ENCODE peak calls at places on chromosomes 3 and 15, in seven cellular contexts. F is breast epithelium; W is nephron progenitor cell; A is stomach; M is stimulated activated CD4-positive, alpha-beta T cell treated with anti-CD3 and anti-CD28 coated beads, TNF-alpha, amount 100 ng/mL, for 4 hours; S is COR-L47; P is lung. B is an unnamed sample.

GRCh38 chr3:149273096-149273751 is 51.6 kb upstream of the CP start:
- DNase-seq in P (peak; percentile 42), M (no peak), S (peak; percentile 90), W (peak; percentile 36), A (peak; percentile 40), F (no peak), B (peak; percentile 18)

GRCh38 chr15:40843183-40843884 is 514 bp upstream of the SPINT1 start:
- DNase-seq in A (no peak), W (peak; percentile 23), F (no peak), P (no peak), S (no peak), M (no peak), B (no peak)

GRCh38 chr3:101195951-101196713 is 124.2 kb downstream of the IMPG2 start:
- DNase-seq in F (no peak), P (no peak), S (peak; percentile 48), A (no peak), M (no peak), W (no peak), B (peak; percentile 45)

GRCh38 chr3:66298591-66298990 is 77.8 kb downstream of the SLC25A26 start:
- DNase-seq in F (no peak), P (no peak), A (no peak), W (no peak), M (no peak), S (no peak), B (no peak)

GRCh38 chr3:132900479-132900878 is 137.7 kb upstream of the TMEM108 start:
- DNase-seq in A (no peak), S (no peak), M (no peak), P (no peak), W (no peak), F (no peak), B (no peak)

GRCh38 chr3:140436421-140436820 is 241.4 kb upstream of the TRIM42 start:
- DNase-seq in A (no peak), P (no peak), S (no peak), W (no peak), M (no peak), F (no peak), B (no peak)

GRCh38 chr15:93438310-93438709 is 349.3 kb upstream of the RGMA start:
- DNase-seq in M (no peak), P (no peak), S (no peak), F (no peak), W (no peak), A (no peak), B (no peak)

GRCh38 chr15:88243895-88244787 is 12.4 kb downstream of the NTRK3 start:
- DNase-seq in W (peak; percentile 42), M (no peak), A (no peak), P (no peak), S (no peak), F (no peak), B (no peak)

GRCh38 chr3:64533565-64534317 is 154.1 kb downstream of the ADAMTS9 start:
- DNase-seq in M (no peak), W (peak; percentile 87), S (peak; percentile 81), F (peak; percentile 91), P (peak; percentile 79), A (peak; percentile 91), B (peak; percentile 89)

GRCh38 chr15:88423331-88423730 is 43.9 kb downstream of the MRPL46 start:
- DNase-seq in F (no peak), A (no peak), P (no peak), M (no peak), W (no peak), S (no peak), B (no peak)

GRCh38 chr3:59737209-59737608 is 687.4 kb upstream of the CFAP20DC start:
- DNase-seq in P (no peak), W (no peak), F (no peak), M (no peak), A (no peak), S (no peak), B (no peak)

GRCh38 chr3:65924762-65925161 is 114.0 kb downstream of the MAGI1 start:
- DNase-seq in P (no peak), F (no peak), W (no peak), S (no peak), M (no peak), A (no peak), B (no peak)

GRCh38 chr3:13600950-13601691 is 52.2 kb downstream of the FBLN2 start:
- DNase-seq in A (no peak), P (no peak), M (no peak), W (no peak), S (no peak), F (no peak), B (no peak)

GRCh38 chr3:44584646-44585501 is at the start of gene ZNF660:
- DNase-seq in W (peak; percentile 81), P (peak; percentile 41), A (peak; percentile 27), F (peak; percentile 19), M (no peak), S (peak; percentile 62), B (peak; percentile 34)

GRCh38 chr15:69666921-69667811 is 214.5 kb downstream of the RPLP1 start:
- DNase-seq in M (no peak), W (no peak), A (no peak), P (no peak), F (no peak), S (no peak), B (no peak)

GRCh38 chr15:29815000-29815704 is 7.1 kb downstream of the TJP1 start:
- DNase-seq in S (no peak), F (no peak), P (no peak), M (no peak), W (no peak), A (no peak), B (no peak)

GRCh38 chr3:4718179-4718736 is 225.1 kb downstream of the ITPR1 start:
- DNase-seq in M (no peak), P (no peak), F (no peak), W (no peak), S (no peak), A (no peak), B (no peak)

GRCh38 chr3:195566797-195567196 is 16.9 kb downstream of the APOD start:
- DNase-seq in W (no peak), M (no peak), S (no peak), P (no peak), A (no peak), F (no peak), B (no peak)

B was measured in head of caudate nucleus.